ENCODE peak calls at places on chromosomes 1 and 21, in six cellular contexts. Y, F, W, M, P and V are unnamed samples.

GRCh38 chr1:24737368-24738117 is 7.7 kb upstream of the CLIC4 start:
- ATAC-seq in Y (no peak), F (no peak), W (peak), M (no peak), P (no peak), V (no peak)

GRCh38 chr1:25879675-25880074 is 4.2 kb upstream of the PAQR7 start:
- ATAC-seq in Y (peak), F (no peak), W (no peak), M (peak), P (no peak), V (no peak)

GRCh38 chr1:193654951-193655705 is 468.7 kb upstream of the B3GALT2 start:
- ATAC-seq in Y (no peak), F (no peak), W (no peak), M (no peak), P (no peak), V (no peak)

GRCh38 chr1:94081566-94082344 is 39.2 kb downstream of the ABCA4 start:
- ATAC-seq in Y (no peak), F (no peak), W (peak), M (no peak), P (no peak), V (no peak)

GRCh38 chr1:41498809-41499208 is 14.3 kb upstream of the EDN2 start:
- ATAC-seq in Y (no peak), F (peak), W (no peak), M (no peak), P (no peak), V (peak)

GRCh38 chr1:106480629-106481028 is 575.8 kb upstream of the PRMT6 start:
- ATAC-seq in Y (no peak), F (no peak), W (no peak), M (no peak), P (no peak), V (no peak)

GRCh38 chr1:235601087-235601486 is 48.5 kb downstream of the GNG4 start:
- ATAC-seq in Y (peak), F (no peak), W (peak), M (peak), P (peak), V (no peak)

GRCh38 chr1:211648980-211649934 is 26.2 kb downstream of the NEK2 start:
- ATAC-seq in Y (peak), F (peak), W (peak), M (peak), P (peak), V (peak)

GRCh38 chr1:160858127-160858909 is 4.4 kb downstream of the CD244 start:
- ATAC-seq in Y (no peak), F (no peak), W (no peak), M (no peak), P (no peak), V (no peak)

GRCh38 chr1:90114521-90115141 is 119.7 kb downstream of the ZNF326 start:
- ATAC-seq in Y (peak), F (no peak), W (peak), M (peak), P (peak), V (no peak)

GRCh38 chr1:49102752-49103151 is 326.1 kb upstream of the BEND5 start:
- ATAC-seq in Y (no peak), F (no peak), W (peak), M (no peak), P (no peak), V (no peak)

GRCh38 chr1:160646192-160646591 is 652 bp downstream of the SLAMF1 start:
- ATAC-seq in Y (no peak), F (no peak), W (peak), M (peak), P (no peak), V (no peak)

GRCh38 chr21:34008618-34009017 is 64.8 kb upstream of the MRPS6 start:
- ATAC-seq in Y (no peak), F (no peak), W (no peak), M (no peak), P (no peak), V (no peak)

GRCh38 chr1:57736940-57737339 is 313.1 kb upstream of the DAB1 start:
- ATAC-seq in Y (no peak), F (no peak), W (no peak), M (no peak), P (no peak), V (no peak)

GRCh38 chr1:57424231-57425027 is 569 bp upstream of the DAB1 start:
- ATAC-seq in Y (peak), F (no peak), W (no peak), M (peak), P (peak), V (no peak)

GRCh38 chr1:244304156-244304555 is 147.6 kb downstream of the ADSS2 start:
- ATAC-seq in Y (no peak), F (no peak), W (no peak), M (no peak), P (no peak), V (no peak)

GRCh38 chr1:243487649-243488227 is 231.9 kb downstream of the SDCCAG8 start:
- ATAC-seq in Y (no peak), F (no peak), W (no peak), M (peak), P (peak), V (no peak)

GRCh38 chr1:15662539-15662938 is 21.6 kb upstream of the PLEKHM2 start:
- ATAC-seq in Y (no peak), F (no peak), W (no peak), M (no peak), P (no peak), V (no peak)

GRCh38 chr1:211198111-211198510 is 61.1 kb upstream of the RCOR3 start:
- ATAC-seq in Y (no peak), F (no peak), W (no peak), M (no peak), P (peak), V (no peak)

GRCh38 chr1:193590102-193590501 is 403.7 kb upstream of the B3GALT2 start:
- ATAC-seq in Y (no peak), F (no peak), W (no peak), M (no peak), P (no peak), V (no peak)

GRCh38 chr1:46242918-46243317 is 4.6 kb upstream of the RAD54L start:
- ATAC-seq in Y (no peak), F (no peak), W (no peak), M (no peak), P (no peak), V (no peak)

GRCh38 chr1:232553809-232554208 is 76.1 kb downstream of the SIPA1L2 start:
- ATAC-seq in Y (no peak), F (no peak), W (no peak), M (no peak), P (no peak), V (no peak)

GRCh38 chr1:174965006-174965971 is 34.5 kb upstream of the CACYBP start:
- ATAC-seq in Y (no peak), F (peak), W (peak), M (peak), P (peak), V (peak)

GRCh38 chr1:111987502-111987901 is 2.0 kb downstream of the KCND3 start:
- ATAC-seq in Y (no peak), F (no peak), W (no peak), M (no peak), P (no peak), V (peak)

GRCh38 chr1:206578115-206578935 is 33.9 kb downstream of the EIF2D start:
- ATAC-seq in Y (no peak), F (no peak), W (peak), M (no peak), P (no peak), V (no peak)

GRCh38 chr1:242147096-242147976 is 148.4 kb upstream of the MAP1LC3C start:
- ATAC-seq in Y (no peak), F (no peak), W (peak), M (no peak), P (peak), V (no peak)

DNA sequence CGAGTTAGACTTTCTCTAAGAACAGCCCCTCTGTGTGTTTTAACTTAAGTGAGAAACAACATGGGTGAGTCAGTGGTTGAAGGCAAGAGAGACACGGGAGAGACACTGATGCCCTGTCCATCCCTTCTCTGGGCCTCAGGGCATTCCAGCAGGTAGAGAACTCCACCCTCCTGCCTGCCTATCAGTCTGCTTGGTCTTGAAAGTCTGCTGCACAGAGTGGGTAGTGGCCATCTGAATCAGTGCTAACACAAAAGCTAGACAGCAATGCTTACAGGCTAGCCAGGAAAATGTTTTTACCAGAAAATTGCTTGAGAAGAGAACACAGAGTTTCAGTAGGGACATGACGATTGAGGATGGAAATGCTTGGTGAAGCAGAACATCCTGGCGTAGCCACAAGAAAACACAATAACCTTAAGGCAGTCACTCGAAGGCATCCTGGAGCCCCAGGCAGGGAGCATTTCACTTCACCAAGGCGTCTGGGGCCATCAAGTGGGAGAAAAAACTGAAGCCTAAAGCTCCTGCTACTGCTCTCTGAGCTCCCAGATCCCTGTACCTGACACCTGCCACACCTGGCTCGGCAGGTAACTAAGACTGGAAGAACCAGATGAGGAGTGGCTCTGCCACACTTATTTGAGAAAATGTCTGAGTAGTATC is 17.9 kb upstream of the LBR start:
- ATAC-seq in Y (no peak), F (no peak), W (no peak), M (no peak), P (no peak), V (peak)
- TF ChIP-seq EP300 in Y (no peak), F (no peak), W (no peak), M (no peak), P (no peak), V (peak)

GRCh38 chr1:85708826-85709222 is 591 bp upstream of the ZNHIT6 start:
- ATAC-seq in Y (peak), F (no peak), W (no peak), M (peak), P (peak), V (no peak)

GRCh38 chr1:85705940-85706339 is 2.3 kb downstream of the ZNHIT6 start:
- ATAC-seq in Y (no peak), F (no peak), W (peak), M (no peak), P (no peak), V (no peak)

GRCh38 chr1:85707267-85707989 is 805 bp downstream of the ZNHIT6 start:
- ATAC-seq in Y (no peak), F (no peak), W (peak), M (peak), P (no peak), V (no peak)

GRCh38 chr1:85707990-85708825 is at the start of gene ZNHIT6:
- ATAC-seq in Y (peak), F (peak), W (peak), M (peak), P (peak), V (peak)
- TF ChIP-seq POLR2A in Y (peak), F (peak), W (peak), M (peak), P (peak), V (peak)

GRCh38 chr1:91774520-91775203 is 111.3 kb downstream of the TGFBR3 start:
- ATAC-seq in Y (no peak), F (no peak), W (no peak), M (no peak), P (no peak), V (peak)
- H3K27ac ChIP-seq in Y (no peak), F (no peak), W (no peak), M (no peak), P (no peak), V (peak)

DNA sequence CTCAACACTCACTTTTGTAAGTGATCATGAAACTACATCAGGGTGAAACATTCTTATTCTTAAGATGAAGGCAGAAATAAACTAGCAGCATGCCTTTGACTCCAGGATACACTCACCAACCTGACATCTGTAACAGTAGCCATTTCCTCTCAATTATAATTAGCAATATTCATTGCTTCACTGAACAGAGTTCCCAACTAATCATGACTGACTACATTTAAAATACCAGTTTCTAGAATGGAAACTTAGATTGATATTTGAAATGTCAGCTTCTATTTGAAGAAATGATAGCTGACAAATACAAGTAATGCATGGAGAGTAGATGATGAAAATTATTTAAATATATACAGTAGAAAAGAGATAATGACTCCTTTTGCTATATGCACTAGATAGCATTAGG is 1023.8 kb downstream of the MRPL39 start:
- ATAC-seq in Y (no peak), F (no peak), W (no peak), M (no peak), P (no peak), V (no peak)
- TF ChIP-seq EP300 in Y (no peak), F (no peak), W (no peak), M (no peak), P (no peak), V (no peak)

DNA sequence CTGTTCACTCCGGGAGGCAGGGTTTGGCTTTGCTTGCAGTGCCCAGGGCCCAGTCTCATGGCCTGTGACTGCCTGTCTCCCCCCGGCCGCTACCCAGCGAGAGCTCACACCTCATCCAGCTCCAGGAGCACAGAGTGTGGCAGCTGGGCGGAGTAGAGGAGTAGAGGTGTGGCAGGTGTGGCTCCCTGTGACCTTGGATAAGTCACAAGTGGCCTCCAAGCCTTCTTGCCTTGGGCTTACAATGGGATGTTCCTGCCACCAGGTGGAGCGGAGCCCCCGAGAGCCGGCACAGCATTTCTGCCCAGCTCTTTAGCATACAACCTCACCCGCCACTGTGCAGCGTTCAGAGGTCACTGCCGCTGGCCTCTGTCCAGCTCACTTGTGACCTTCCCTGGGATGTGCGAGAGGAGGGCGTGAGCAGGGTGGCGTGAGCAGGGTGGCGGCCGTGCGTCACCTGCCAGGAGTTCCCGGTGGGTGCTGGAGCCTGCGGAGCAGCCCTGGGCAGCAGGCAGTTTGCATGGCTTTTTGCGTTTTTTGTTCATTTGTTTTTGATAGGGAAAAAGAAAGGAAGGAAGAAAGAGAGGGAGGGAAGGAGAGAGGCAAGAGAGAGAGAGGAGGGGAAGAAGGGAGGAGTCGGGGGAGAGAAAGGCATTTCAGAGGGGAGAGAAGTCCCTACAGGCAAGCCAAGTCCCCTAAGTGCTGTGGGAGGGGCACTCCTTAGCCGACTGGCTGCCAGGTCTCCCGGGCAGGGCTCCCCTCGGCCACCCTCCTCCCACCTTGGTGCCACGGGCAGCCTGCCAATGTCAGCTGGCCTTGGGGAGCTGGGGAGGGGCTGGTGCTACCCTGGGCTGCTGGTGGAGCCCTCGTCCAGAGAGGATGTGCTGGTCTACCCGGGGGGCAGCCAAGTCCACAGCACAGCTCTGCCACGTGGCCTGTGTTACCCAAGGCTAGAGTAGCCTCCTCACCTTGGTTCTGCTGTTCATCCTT is 42.6 kb downstream of the CRYAA start:
- ATAC-seq in Y (peak), F (peak), W (peak), M (peak), P (no peak), V (no peak)
- TF ChIP-seq POLR2A in Y (peak), F (no peak), W (no peak), M (no peak), P (no peak), V (no peak)

GRCh38 chr1:33119532-33120217 is 38.7 kb downstream of the AZIN2 start:
- ATAC-seq in Y (peak), F (no peak), W (peak), M (peak), P (peak), V (no peak)

GRCh38 chr1:33119050-33119449 is 38.1 kb downstream of the AZIN2 start:
- ATAC-seq in Y (no peak), F (no peak), W (no peak), M (no peak), P (no peak), V (no peak)

GRCh38 chr1:33118274-33118673 is 37.3 kb downstream of the AZIN2 start:
- ATAC-seq in Y (no peak), F (no peak), W (no peak), M (peak), P (no peak), V (no peak)

GRCh38 chr1:33120436-33121231 is 39.7 kb downstream of the AZIN2 start:
- ATAC-seq in Y (peak), F (no peak), W (peak), M (peak), P (peak), V (no peak)

DNA sequence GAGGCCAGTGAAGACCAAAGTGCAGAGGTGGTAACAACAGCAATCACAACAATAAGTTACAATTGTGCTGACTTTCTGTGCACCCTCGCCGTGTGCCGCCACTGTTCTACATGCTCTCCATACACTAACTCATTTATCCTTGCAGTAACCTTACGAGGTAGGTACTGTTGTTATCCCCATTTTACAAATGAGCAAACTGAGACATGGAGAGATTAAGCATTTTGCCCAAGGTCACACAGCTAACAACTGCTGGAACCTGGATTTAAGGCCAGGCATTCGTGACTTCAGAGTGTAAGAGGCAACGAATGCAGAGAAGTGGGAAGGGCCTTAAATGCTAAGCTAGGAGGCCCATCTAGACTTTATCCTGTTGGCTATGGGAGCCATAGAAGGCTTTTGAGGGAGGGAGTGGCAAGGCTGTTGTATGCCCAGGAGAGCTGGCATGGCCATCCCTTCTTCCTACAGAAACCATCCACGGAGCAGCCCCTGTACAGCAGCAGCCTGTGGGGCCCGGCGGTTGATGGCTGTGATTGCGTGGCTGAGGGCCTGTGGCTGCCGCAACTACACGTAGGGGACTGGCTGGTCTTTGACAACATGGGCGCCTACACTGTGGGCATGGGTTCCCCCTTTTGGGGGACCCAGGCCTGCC is 36.6 kb downstream of the AZIN2 start:
- ATAC-seq in Y (no peak), F (no peak), W (no peak), M (no peak), P (no peak), V (no peak)
- H3K27ac ChIP-seq in Y (no peak), F (no peak), W (no peak), M (no peak), P (no peak), V (no peak)

GRCh38 chr1:59704721-59705120 is 110.0 kb upstream of the HOOK1 start:
- ATAC-seq in Y (no peak), F (no peak), W (no peak), M (no peak), P (no peak), V (no peak)

GRCh38 chr1:59705849-59706599 is 108.7 kb upstream of the HOOK1 start:
- ATAC-seq in Y (no peak), F (no peak), W (no peak), M (no peak), P (no peak), V (peak)

GRCh38 chr1:59701376-59701775 is 113.4 kb upstream of the HOOK1 start:
- ATAC-seq in Y (no peak), F (no peak), W (no peak), M (no peak), P (no peak), V (no peak)

GRCh38 chr1:59703918-59704378 is 110.8 kb upstream of the HOOK1 start:
- ATAC-seq in Y (no peak), F (no peak), W (no peak), M (no peak), P (no peak), V (no peak)

GRCh38 chr1:59703226-59703917 is 111.4 kb upstream of the HOOK1 start:
- ATAC-seq in Y (no peak), F (no peak), W (no peak), M (no peak), P (no peak), V (peak)
- TF ChIP-seq EP300 in Y (no peak), F (no peak), W (no peak), M (no peak), P (no peak), V (no peak)